ENCODE peak calls at places on chromosomes 3 and 15, in five cellular contexts. One of them, this sample, is unnamed.
A peak's percentile ranks its signal among the peaks of the same experiment; 100 is the strongest.

GRCh38 chr3:124772081-124772831 is 42.0 kb downstream of the UMPS start:
- DNase-seq in foreskin fibroblast: peak; percentile 57
- DNase-seq in PC-9: no peak
- DNase-seq in HL-60: no peak
- DNase-seq in psoas muscle: no peak
- DNase-seq in this sample: no peak

GRCh38 chr15:91603681-91604080 is 249.8 kb upstream of the SLCO3A1 start:
- DNase-seq in psoas muscle: no peak
- DNase-seq in HL-60: no peak
- DNase-seq in foreskin fibroblast: no peak
- DNase-seq in PC-9: no peak
- DNase-seq in this sample: peak; percentile 68

GRCh38 chr15:38620108-38620507 is 55.5 kb upstream of the RASGRP1 start:
- DNase-seq in psoas muscle: no peak
- DNase-seq in foreskin fibroblast: no peak
- DNase-seq in HL-60: no peak
- DNase-seq in PC-9: no peak
- DNase-seq in this sample: no peak

GRCh38 chr15:31365032-31365654 is 38.5 kb downstream of the KLF13 start:
- DNase-seq in HL-60: no peak
- DNase-seq in foreskin fibroblast: no peak
- DNase-seq in PC-9: no peak
- DNase-seq in psoas muscle: no peak
- DNase-seq in this sample: no peak

GRCh38 chr15:38474155-38474757 is 20.3 kb downstream of the FAM98B start:
- DNase-seq in foreskin fibroblast: peak; percentile 29
- DNase-seq in PC-9: peak; percentile 9
- DNase-seq in HL-60: peak; percentile 55
- DNase-seq in psoas muscle: no peak
- DNase-seq in this sample: peak; percentile 48

GRCh38 chr15:39788800-39789565 is 6.3 kb upstream of the FSIP1 start:
- DNase-seq in HL-60: no peak
- DNase-seq in PC-9: no peak
- DNase-seq in psoas muscle: no peak
- DNase-seq in foreskin fibroblast: no peak
- DNase-seq in this sample: no peak

GRCh38 chr3:79887203-79887602 is 119.4 kb upstream of the ROBO1 start:
- DNase-seq in HL-60: no peak
- DNase-seq in psoas muscle: no peak
- DNase-seq in foreskin fibroblast: no peak
- DNase-seq in PC-9: no peak
- DNase-seq in this sample: no peak

GRCh38 chr3:131762981-131763380 is 260.2 kb upstream of the MRPL3 start:
- DNase-seq in foreskin fibroblast: peak; percentile 16
- DNase-seq in HL-60: no peak
- DNase-seq in PC-9: no peak
- DNase-seq in psoas muscle: no peak
- DNase-seq in this sample: no peak

GRCh38 chr3:56810912-56811544 is 9.3 kb upstream of the ARHGEF3 start:
- DNase-seq in foreskin fibroblast: no peak
- DNase-seq in HL-60: no peak
- DNase-seq in PC-9: peak; percentile 60
- DNase-seq in psoas muscle: no peak
- DNase-seq in this sample: no peak

GRCh38 chr15:88255496-88256171 is 905 bp downstream of the NTRK3 start:
- DNase-seq in foreskin fibroblast: peak; percentile 11
- DNase-seq in psoas muscle: peak; percentile 51
- DNase-seq in HL-60: no peak
- DNase-seq in PC-9: no peak
- DNase-seq in this sample: no peak

GRCh38 chr3:104460477-104461406 is 906.0 kb upstream of the ALCAM start:
- DNase-seq in psoas muscle: no peak
- DNase-seq in HL-60: no peak
- DNase-seq in PC-9: no peak
- DNase-seq in foreskin fibroblast: no peak
- DNase-seq in this sample: peak; percentile 68

GRCh38 chr15:40279437-40280141 is 3.3 kb downstream of the ANKRD63 start:
- DNase-seq in HL-60: no peak
- DNase-seq in foreskin fibroblast: no peak
- DNase-seq in PC-9: peak; percentile 77
- DNase-seq in psoas muscle: peak; percentile 76
- DNase-seq in this sample: no peak

DNA sequence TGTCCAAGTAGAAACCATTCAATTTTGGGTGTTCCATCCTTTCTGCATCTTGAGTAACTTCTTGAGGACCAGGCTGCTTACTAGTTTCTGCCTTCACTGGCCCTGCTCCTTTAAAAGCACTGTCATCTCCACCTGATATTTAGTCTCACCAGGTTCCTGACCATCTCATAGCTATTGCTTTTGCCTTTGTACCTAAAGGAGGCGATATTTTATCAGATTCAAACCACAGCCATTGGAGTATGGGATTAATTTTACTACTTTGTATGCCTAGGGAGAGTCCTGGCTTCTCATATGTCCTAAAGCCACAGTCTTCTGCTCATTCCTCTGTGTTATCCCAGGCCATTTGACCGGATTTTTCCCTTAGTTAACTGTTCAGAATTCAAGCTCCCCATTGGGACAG is 51.8 kb upstream of the RFX7 start:
- DNase-seq in PC-9: no peak
- DNase-seq in HL-60: no peak
- DNase-seq in foreskin fibroblast: no peak
- DNase-seq in psoas muscle: no peak
- DNase-seq in this sample: no peak
- TF ChIP-seq CTCF in PC-9: no peak
- TF ChIP-seq CTCF in HL-60: no peak
- TF ChIP-seq CTCF in foreskin fibroblast: no peak
- TF ChIP-seq CTCF in psoas muscle: no peak
- TF ChIP-seq CTCF in this sample: no peak

GRCh38 chr3:189353318-189353958 is 181.7 kb downstream of the TPRG1 start:
- DNase-seq in PC-9: peak; percentile 41
- DNase-seq in foreskin fibroblast: no peak
- DNase-seq in psoas muscle: no peak
- DNase-seq in HL-60: no peak
- DNase-seq in this sample: no peak

GRCh38 chr3:189355481-189356201 is 183.9 kb downstream of the TPRG1 start:
- DNase-seq in psoas muscle: no peak
- DNase-seq in foreskin fibroblast: peak; percentile 3
- DNase-seq in PC-9: peak; percentile 44
- DNase-seq in HL-60: no peak
- DNase-seq in this sample: peak; percentile 41

GRCh38 chr3:189353988-189354735 is 182.4 kb downstream of the TPRG1 start:
- DNase-seq in foreskin fibroblast: no peak
- DNase-seq in HL-60: no peak
- DNase-seq in PC-9: peak; percentile 23
- DNase-seq in psoas muscle: no peak
- DNase-seq in this sample: no peak

GRCh38 chr3:189360291-189360690 is 188.5 kb downstream of the TPRG1 start:
- DNase-seq in HL-60: no peak
- DNase-seq in foreskin fibroblast: no peak
- DNase-seq in psoas muscle: no peak
- DNase-seq in PC-9: no peak
- DNase-seq in this sample: no peak

GRCh38 chr3:189355115-189355480 is 183.3 kb downstream of the TPRG1 start:
- DNase-seq in HL-60: no peak
- DNase-seq in psoas muscle: no peak
- DNase-seq in foreskin fibroblast: no peak
- DNase-seq in PC-9: no peak
- DNase-seq in this sample: no peak
- H3K4me3 ChIP-seq in HL-60: no peak overlapping the region
- H3K4me3 ChIP-seq in psoas muscle: no peak overlapping the region
- H3K4me3 ChIP-seq in foreskin fibroblast: no peak overlapping the region
- H3K4me3 ChIP-seq in PC-9: no peak overlapping the region
- H3K4me3 ChIP-seq in this sample: no peak overlapping the region

DNA sequence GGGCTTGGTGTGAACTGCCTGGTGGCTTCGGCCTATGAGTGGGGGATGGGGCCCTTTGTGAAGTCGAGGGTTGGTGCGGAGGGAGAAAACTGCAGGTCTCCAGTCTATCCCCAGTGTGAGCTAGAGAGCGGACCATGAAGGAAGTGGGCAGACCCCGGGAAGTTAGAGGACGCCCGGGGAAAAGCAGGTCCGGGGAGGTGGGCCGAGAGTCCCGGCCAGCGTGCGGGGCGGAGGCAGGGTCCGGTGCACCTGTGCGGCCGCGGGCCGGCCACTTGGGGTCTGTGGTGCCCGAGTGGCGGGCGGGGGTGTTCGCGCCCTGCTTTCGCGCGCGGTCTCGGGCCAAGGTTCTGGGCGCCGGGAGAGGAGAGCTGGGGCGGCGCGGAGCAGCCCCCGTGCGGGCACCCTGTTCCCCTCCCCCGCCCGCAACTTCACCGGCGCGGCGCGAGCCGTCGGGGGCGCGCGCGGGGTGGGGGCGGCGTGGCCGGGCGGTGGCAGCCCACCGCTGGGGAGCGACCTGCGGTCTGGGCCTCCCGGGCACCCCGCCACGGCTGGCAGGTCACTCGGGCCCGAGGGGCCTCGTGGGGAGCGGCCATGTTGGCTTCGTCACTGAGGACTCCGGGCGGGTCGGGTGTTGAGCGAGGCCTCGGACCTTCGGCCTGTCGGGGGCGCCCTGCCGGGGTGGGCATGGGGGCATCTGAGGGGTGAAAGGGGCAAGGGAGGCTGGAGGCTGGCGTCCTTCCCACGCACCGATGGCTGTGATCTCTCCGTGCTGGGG is 4.8 kb downstream of the UBE2E1 start:
- DNase-seq in psoas muscle: peak; percentile 61
- DNase-seq in foreskin fibroblast: no peak
- DNase-seq in PC-9: peak; percentile 31
- DNase-seq in HL-60: no peak
- DNase-seq in this sample: no peak
- TF ChIP-seq CTCF in psoas muscle: peak; percentile 11
- TF ChIP-seq CTCF in foreskin fibroblast: peak; percentile 11
- TF ChIP-seq CTCF in PC-9: no peak
- TF ChIP-seq CTCF in HL-60: no peak
- TF ChIP-seq CTCF in this sample: no peak

GRCh38 chr3:69370156-69370944 is 15.5 kb downstream of the FRMD4B start:
- DNase-seq in psoas muscle: peak; percentile 69
- DNase-seq in HL-60: no peak
- DNase-seq in foreskin fibroblast: peak; percentile 34
- DNase-seq in PC-9: peak; percentile 37
- DNase-seq in this sample: no peak
- H3K4me3 ChIP-seq in psoas muscle: no peak overlapping the region
- H3K4me3 ChIP-seq in HL-60: no peak overlapping the region
- H3K4me3 ChIP-seq in foreskin fibroblast: peak overlapping the region; percentile 42
- H3K4me3 ChIP-seq in PC-9: no peak overlapping the region
- H3K4me3 ChIP-seq in this sample: no peak overlapping the region

GRCh38 chr3:128665362-128666021 is 14.9 kb upstream of the RPN1 start:
- DNase-seq in foreskin fibroblast: no peak
- DNase-seq in psoas muscle: no peak
- DNase-seq in PC-9: no peak
- DNase-seq in HL-60: no peak
- DNase-seq in this sample: no peak
- TF ChIP-seq CTCF in foreskin fibroblast: no peak
- TF ChIP-seq CTCF in psoas muscle: no peak
- TF ChIP-seq CTCF in PC-9: no peak
- TF ChIP-seq CTCF in HL-60: no peak
- TF ChIP-seq CTCF in this sample: no peak

GRCh38 chr15:92906038-92906437 is 5.9 kb downstream of the CHD2 start:
- DNase-seq in PC-9: no peak
- DNase-seq in foreskin fibroblast: no peak
- DNase-seq in psoas muscle: no peak
- DNase-seq in HL-60: no peak
- DNase-seq in this sample: no peak

GRCh38 chr15:92907880-92908279 is 7.8 kb downstream of the CHD2 start:
- DNase-seq in psoas muscle: peak; percentile 31
- DNase-seq in PC-9: no peak
- DNase-seq in HL-60: no peak
- DNase-seq in foreskin fibroblast: peak; percentile 78
- DNase-seq in this sample: no peak

GRCh38 chr15:92904832-92905640 is 4.9 kb downstream of the CHD2 start:
- DNase-seq in psoas muscle: no peak
- DNase-seq in PC-9: no peak
- DNase-seq in foreskin fibroblast: no peak
- DNase-seq in HL-60: no peak
- DNase-seq in this sample: no peak

GRCh38 chr15:92907229-92907628 is 7.1 kb downstream of the CHD2 start:
- DNase-seq in psoas muscle: no peak
- DNase-seq in foreskin fibroblast: no peak
- DNase-seq in PC-9: no peak
- DNase-seq in HL-60: no peak
- DNase-seq in this sample: no peak

DNA sequence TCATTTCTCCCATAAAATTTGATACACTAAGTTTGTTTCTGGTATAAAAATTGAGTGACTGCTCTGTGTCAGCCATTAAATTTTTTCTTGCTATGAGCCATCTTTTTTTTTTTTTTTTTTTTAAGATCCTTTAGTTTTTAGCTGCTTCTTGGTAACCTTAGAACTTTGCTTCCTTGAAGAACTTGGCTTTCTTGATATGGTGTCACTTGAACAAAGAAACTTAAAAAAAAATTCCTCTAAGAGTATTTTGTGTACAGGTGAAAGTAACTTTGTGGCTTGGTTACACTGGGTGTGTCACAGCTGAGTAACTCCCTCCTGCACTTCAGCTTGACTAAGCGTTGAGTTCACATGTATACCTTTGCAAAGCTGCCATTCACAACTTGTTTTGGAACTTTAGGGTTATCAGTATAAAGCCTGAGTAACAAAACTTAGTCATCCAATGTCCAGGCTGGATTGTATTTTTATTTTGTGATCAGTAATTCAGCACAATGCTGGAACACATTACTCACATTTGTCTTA is 6.5 kb downstream of the CHD2 start:
- DNase-seq in foreskin fibroblast: no peak
- DNase-seq in HL-60: no peak
- DNase-seq in PC-9: peak; percentile 59
- DNase-seq in psoas muscle: no peak
- DNase-seq in this sample: no peak
- H3K4me3 ChIP-seq in foreskin fibroblast: peak overlapping the region; percentile 23
- H3K4me3 ChIP-seq in HL-60: no peak overlapping the region
- H3K4me3 ChIP-seq in PC-9: peak overlapping the region; percentile 81
- H3K4me3 ChIP-seq in psoas muscle: peak overlapping the region; percentile 68
- H3K4me3 ChIP-seq in this sample: no peak overlapping the region

DNA sequence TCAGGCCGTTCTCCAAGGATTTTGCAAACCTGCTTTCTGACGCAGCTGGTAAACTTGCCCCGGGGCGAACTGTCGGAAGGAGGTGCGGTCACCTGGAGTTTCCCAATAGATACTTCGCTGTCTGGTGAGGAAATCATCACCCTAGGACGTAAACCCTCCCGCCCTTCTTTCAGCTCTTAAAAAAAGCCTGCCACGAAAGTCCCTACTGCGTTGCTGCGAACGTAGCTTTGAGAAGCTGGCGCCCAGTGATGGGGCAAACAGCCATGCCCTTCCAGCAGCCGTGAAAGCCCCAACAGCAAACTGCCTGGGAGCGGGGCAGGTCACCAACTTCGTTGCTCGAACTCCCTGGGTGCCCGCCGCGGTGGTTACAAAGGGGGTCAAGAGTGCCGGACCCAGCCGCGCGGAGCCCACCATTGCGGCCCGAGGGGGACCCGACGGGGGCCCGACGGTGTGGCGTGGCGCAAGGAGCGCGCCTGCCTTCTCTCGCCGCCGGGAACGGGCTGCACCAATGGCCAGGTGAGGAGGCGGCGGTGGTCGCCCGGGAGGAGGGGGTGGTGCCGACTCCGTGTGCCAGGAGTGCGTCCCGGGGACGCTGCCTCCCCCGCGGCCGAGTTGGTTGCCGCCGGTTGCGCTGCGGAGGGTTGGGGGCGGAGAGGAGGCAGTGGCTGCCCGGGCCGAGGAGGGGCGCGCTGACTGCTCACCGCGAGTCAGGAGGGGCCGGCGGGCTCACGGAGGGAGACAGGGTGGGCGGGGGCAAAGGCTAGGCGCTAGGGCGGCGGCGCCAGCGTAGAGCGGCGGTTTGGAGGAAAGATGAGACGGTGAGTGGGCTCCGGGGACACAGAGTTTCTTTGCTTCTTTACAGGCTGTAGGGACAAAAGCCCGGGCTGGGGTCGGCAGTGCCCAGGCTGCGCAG is at the start of gene PHLDB2:
- DNase-seq in foreskin fibroblast: peak; percentile 74
- DNase-seq in PC-9: peak; percentile 89
- DNase-seq in HL-60: no peak
- DNase-seq in psoas muscle: peak; percentile 78
- DNase-seq in this sample: peak; percentile 53
- TF ChIP-seq CTCF in foreskin fibroblast: no peak
- TF ChIP-seq CTCF in PC-9: no peak
- TF ChIP-seq CTCF in HL-60: no peak
- TF ChIP-seq CTCF in psoas muscle: no peak
- TF ChIP-seq CTCF in this sample: peak; percentile 13

This sample was measured in astrocyte of the cerebellum.